ENCODE peak calls at places on chromosomes 3 and 15, in four cellular contexts. One of them, this sample, is unnamed.

GRCh38 chr3:24810881-24811280 is 316.2 kb upstream of the THRB start:
- DNase-seq in stomach: peak; percentile 38
- DNase-seq in ovary: no peak
- DNase-seq in heart left ventricle: no peak
- DNase-seq in this sample: no peak

GRCh38 chr15:41904487-41905359 is 10.9 kb upstream of the SPTBN5 start:
- DNase-seq in stomach: peak; percentile 67
- DNase-seq in ovary: peak; percentile 65
- DNase-seq in heart left ventricle: peak; percentile 63
- DNase-seq in this sample: no peak

GRCh38 chr3:96361241-96361640 is 453.2 kb upstream of the EPHA6 start:
- DNase-seq in stomach: no peak
- DNase-seq in ovary: no peak
- DNase-seq in heart left ventricle: no peak
- DNase-seq in this sample: no peak

GRCh38 chr3:63442918-63443317 is 164.8 kb downstream of the SYNPR start:
- DNase-seq in stomach: no peak
- DNase-seq in ovary: no peak
- DNase-seq in heart left ventricle: no peak
- DNase-seq in this sample: no peak

GRCh38 chr3:132726341-132726823 is 4.2 kb upstream of the NPHP3 start:
- DNase-seq in stomach: no peak
- DNase-seq in ovary: no peak
- DNase-seq in heart left ventricle: no peak
- DNase-seq in this sample: no peak

GRCh38 chr3:123104550-123104949 is 37.7 kb downstream of the PDIA5 start:
- DNase-seq in stomach: no peak
- DNase-seq in ovary: no peak
- DNase-seq in heart left ventricle: peak; percentile 49
- DNase-seq in this sample: no peak

GRCh38 chr3:57283366-57283765 is 9.1 kb downstream of the ASB14 start:
- DNase-seq in stomach: no peak
- DNase-seq in ovary: no peak
- DNase-seq in heart left ventricle: no peak
- DNase-seq in this sample: no peak

GRCh38 chr3:186219211-186219638 is 110.3 kb upstream of the ETV5 start:
- DNase-seq in stomach: no peak
- DNase-seq in ovary: no peak
- DNase-seq in heart left ventricle: peak; percentile 55
- DNase-seq in this sample: no peak

GRCh38 chr3:151044706-151045105 is 40.8 kb upstream of the MED12L start:
- DNase-seq in stomach: no peak
- DNase-seq in ovary: no peak
- DNase-seq in heart left ventricle: no peak
- DNase-seq in this sample: no peak

GRCh38 chr3:72661115-72661457 is 187.2 kb downstream of the SHQ1 start:
- DNase-seq in stomach: peak; percentile 86
- DNase-seq in ovary: no peak
- DNase-seq in heart left ventricle: peak; percentile 84
- DNase-seq in this sample: peak; percentile 81

GRCh38 chr3:39812537-39812936 is 3.1 kb downstream of the MYRIP start:
- DNase-seq in stomach: peak; percentile 47
- DNase-seq in ovary: no peak
- DNase-seq in heart left ventricle: no peak
- DNase-seq in this sample: no peak

GRCh38 chr3:156474560-156475389 is 80.1 kb downstream of the SSR3 start:
- DNase-seq in stomach: no peak
- DNase-seq in ovary: no peak
- DNase-seq in heart left ventricle: no peak
- DNase-seq in this sample: no peak

GRCh38 chr15:31212956-31213694 is 111.6 kb upstream of the TRPM1 start:
- DNase-seq in stomach: no peak
- DNase-seq in ovary: no peak
- DNase-seq in heart left ventricle: no peak
- DNase-seq in this sample: no peak

GRCh38 chr15:29792426-29793159 is 29.7 kb downstream of the TJP1 start:
- DNase-seq in stomach: no peak
- DNase-seq in ovary: no peak
- DNase-seq in heart left ventricle: no peak
- DNase-seq in this sample: no peak

GRCh38 chr15:85865070-85865684 is 70.5 kb upstream of the KLHL25 start:
- DNase-seq in stomach: no peak
- DNase-seq in ovary: no peak
- DNase-seq in heart left ventricle: no peak
- DNase-seq in this sample: peak; percentile 59

GRCh38 chr3:129656659-129657247 is 50.3 kb upstream of the PLXND1 start:
- DNase-seq in stomach: no peak
- DNase-seq in ovary: no peak
- DNase-seq in heart left ventricle: no peak
- DNase-seq in this sample: no peak

GRCh38 chr15:72342385-72342784 is 22.4 kb upstream of the CELF6 start:
- DNase-seq in stomach: peak; percentile 32
- DNase-seq in ovary: no peak
- DNase-seq in heart left ventricle: no peak
- DNase-seq in this sample: no peak

GRCh38 chr3:10366681-10367101 is 45.8 kb upstream of the SEC13 start:
- DNase-seq in stomach: no peak
- DNase-seq in ovary: no peak
- DNase-seq in heart left ventricle: no peak
- DNase-seq in this sample: no peak

GRCh38 chr3:63613561-63613960 is 38.9 kb upstream of the SNTN start:
- DNase-seq in stomach: no peak
- DNase-seq in ovary: no peak
- DNase-seq in heart left ventricle: no peak
- DNase-seq in this sample: no peak

GRCh38 chr3:38836561-38836960 is 20.5 kb upstream of the SCN10A start:
- DNase-seq in stomach: no peak
- DNase-seq in ovary: no peak
- DNase-seq in heart left ventricle: no peak
- DNase-seq in this sample: no peak

GRCh38 chr3:136336329-136337100 is 86.4 kb downstream of the PCCB start:
- DNase-seq in stomach: no peak
- DNase-seq in ovary: no peak
- DNase-seq in heart left ventricle: no peak
- DNase-seq in this sample: no peak

GRCh38 chr15:92772626-92773244 is 117.2 kb upstream of the FAM174B start:
- DNase-seq in stomach: no peak
- DNase-seq in ovary: no peak
- DNase-seq in heart left ventricle: no peak
- DNase-seq in this sample: no peak

GRCh38 chr3:154486949-154487348 is 57.0 kb upstream of the GPR149 start:
- DNase-seq in stomach: no peak
- DNase-seq in ovary: no peak
- DNase-seq in heart left ventricle: no peak
- DNase-seq in this sample: no peak

GRCh38 chr3:148975277-148975676 is 16.1 kb upstream of the GYG1 start:
- DNase-seq in stomach: no peak
- DNase-seq in ovary: peak; percentile 32
- DNase-seq in heart left ventricle: peak; percentile 62
- DNase-seq in this sample: peak; percentile 45

GRCh38 chr3:30012941-30013543 is 593.4 kb upstream of the TGFBR2 start:
- DNase-seq in stomach: peak; percentile 81
- DNase-seq in ovary: peak; percentile 17
- DNase-seq in heart left ventricle: peak; percentile 58
- DNase-seq in this sample: no peak

GRCh38 chr3:53412953-53413352 is 65.6 kb upstream of the DCP1A start:
- DNase-seq in stomach: no peak
- DNase-seq in ovary: no peak
- DNase-seq in heart left ventricle: no peak
- DNase-seq in this sample: no peak

GRCh38 chr3:137737208-137737607 is 26.9 kb upstream of the SOX14 start:
- DNase-seq in stomach: no peak
- DNase-seq in ovary: no peak
- DNase-seq in heart left ventricle: no peak
- DNase-seq in this sample: no peak

GRCh38 chr15:72070817-72071447 is 47.0 kb downstream of the MYO9A start:
- DNase-seq in stomach: no peak
- DNase-seq in ovary: no peak
- DNase-seq in heart left ventricle: no peak
- DNase-seq in this sample: no peak

GRCh38 chr15:77402740-77403379 is 17.0 kb downstream of the PEAK1 start:
- DNase-seq in stomach: no peak
- DNase-seq in ovary: no peak
- DNase-seq in heart left ventricle: no peak
- DNase-seq in this sample: no peak

GRCh38 chr3:188052229-188052965 is 101.6 kb upstream of the LPP start:
- DNase-seq in stomach: peak; percentile 43
- DNase-seq in ovary: peak; percentile 95
- DNase-seq in heart left ventricle: peak; percentile 91
- DNase-seq in this sample: no peak

GRCh38 chr15:71790081-71790480 is 20.3 kb upstream of the NR2E3 start:
- DNase-seq in stomach: peak; percentile 24
- DNase-seq in ovary: no peak
- DNase-seq in heart left ventricle: no peak
- DNase-seq in this sample: no peak

GRCh38 chr15:67825880-67826716 is 789 bp downstream of the SKOR1 start:
- DNase-seq in stomach: no peak
- DNase-seq in ovary: no peak
- DNase-seq in heart left ventricle: no peak
- DNase-seq in this sample: no peak

GRCh38 chr15:92807971-92808571 is 92.1 kb upstream of the CHD2 start:
- DNase-seq in stomach: no peak
- DNase-seq in ovary: peak; percentile 32
- DNase-seq in heart left ventricle: no peak
- DNase-seq in this sample: no peak

GRCh38 chr3:108462899-108463298 is 47.5 kb downstream of the MYH15 start:
- DNase-seq in stomach: no peak
- DNase-seq in ovary: no peak
- DNase-seq in heart left ventricle: no peak
- DNase-seq in this sample: no peak

GRCh38 chr3:3015472-3016089 is 94.6 kb downstream of the IL5RA start:
- DNase-seq in stomach: no peak
- DNase-seq in ovary: no peak
- DNase-seq in heart left ventricle: no peak
- DNase-seq in this sample: no peak

GRCh38 chr3:138944136-138944658 is 2.7 kb downstream of the FOXL2 start:
- DNase-seq in stomach: no peak
- DNase-seq in ovary: no peak
- DNase-seq in heart left ventricle: no peak
- DNase-seq in this sample: no peak

GRCh38 chr3:179663093-179663492 is 10.3 kb downstream of the USP13 start:
- DNase-seq in stomach: no peak
- DNase-seq in ovary: no peak
- DNase-seq in heart left ventricle: no peak
- DNase-seq in this sample: no peak

GRCh38 chr3:179661777-179662176 is 8.9 kb downstream of the USP13 start:
- DNase-seq in stomach: no peak
- DNase-seq in ovary: no peak
- DNase-seq in heart left ventricle: no peak
- DNase-seq in this sample: no peak

GRCh38 chr3:179668429-179668828 is 15.6 kb downstream of the USP13 start:
- DNase-seq in stomach: no peak
- DNase-seq in ovary: no peak
- DNase-seq in heart left ventricle: no peak
- DNase-seq in this sample: no peak

GRCh38 chr3:179666436-179667035 is 13.7 kb downstream of the USP13 start:
- DNase-seq in stomach: peak; percentile 38
- DNase-seq in ovary: peak; percentile 59
- DNase-seq in heart left ventricle: peak; percentile 90
- DNase-seq in this sample: no peak

GRCh38 chr3:179666030-179666429 is 13.2 kb downstream of the USP13 start:
- DNase-seq in stomach: no peak
- DNase-seq in ovary: no peak
- DNase-seq in heart left ventricle: no peak
- DNase-seq in this sample: no peak
- TF ChIP-seq CTCF in stomach: no peak
- TF ChIP-seq CTCF in ovary: no peak
- TF ChIP-seq CTCF in heart left ventricle: no peak
- TF ChIP-seq CTCF in this sample: no peak

GRCh38 chr15:80591471-80591870 is 103.6 kb upstream of the ABHD17C start:
- DNase-seq in stomach: no peak
- DNase-seq in ovary: no peak
- DNase-seq in heart left ventricle: no peak
- DNase-seq in this sample: no peak
- H3K27ac ChIP-seq in stomach: no peak overlapping the region
- H3K27ac ChIP-seq in ovary: no peak overlapping the region
- H3K27ac ChIP-seq in heart left ventricle: no peak overlapping the region
- H3K27ac ChIP-seq in this sample: no peak overlapping the region

DNA sequence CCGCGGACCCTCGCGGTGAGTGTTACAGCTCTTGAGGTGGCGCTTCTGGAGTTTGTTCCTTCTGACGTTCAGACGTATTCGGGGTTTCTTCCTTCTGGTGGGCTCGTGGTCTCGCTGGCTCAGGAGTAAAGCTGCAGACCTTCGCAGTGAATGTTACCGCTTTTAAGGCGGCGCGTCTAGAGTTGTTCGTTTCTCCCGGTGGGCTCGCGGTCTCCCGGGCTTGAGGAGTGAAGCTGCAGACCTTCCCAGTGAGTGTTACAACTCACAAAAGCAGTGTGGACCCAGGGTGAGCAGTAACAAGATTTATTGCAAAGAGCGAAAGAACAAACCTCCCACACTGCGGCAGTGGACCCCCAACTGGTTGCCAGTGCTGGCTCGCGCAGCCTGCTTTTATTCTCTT is 177.1 kb downstream of the UACA start:
- DNase-seq in stomach: no peak
- DNase-seq in ovary: no peak
- DNase-seq in heart left ventricle: no peak
- DNase-seq in this sample: peak; percentile 26
- TF ChIP-seq POLR2A in stomach: no peak
- TF ChIP-seq POLR2A in ovary: no peak
- TF ChIP-seq POLR2A in heart left ventricle: no peak
- TF ChIP-seq POLR2A in this sample: no peak

DNA sequence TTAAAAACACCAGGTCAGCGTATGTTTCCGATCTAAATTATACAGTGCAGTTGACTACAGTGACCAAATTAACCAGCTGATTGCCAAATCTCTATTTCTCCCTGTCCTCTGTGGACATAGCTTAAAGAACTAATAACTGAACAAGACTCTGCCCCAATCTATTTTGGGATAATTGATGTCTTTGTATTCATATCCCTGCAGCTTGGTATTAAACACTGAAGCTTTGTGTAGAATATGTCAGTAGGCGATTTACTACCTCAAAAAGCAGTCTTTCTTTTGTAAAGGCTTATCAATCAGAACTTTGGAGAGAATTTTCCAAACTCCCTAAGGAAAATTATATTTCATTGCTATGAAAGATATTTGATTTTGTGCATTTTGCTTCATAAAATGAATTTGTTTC is 258.2 kb downstream of the SOX2 start:
- DNase-seq in stomach: no peak
- DNase-seq in ovary: no peak
- DNase-seq in heart left ventricle: no peak
- DNase-seq in this sample: no peak
- TF ChIP-seq CTCF in stomach: no peak
- TF ChIP-seq CTCF in ovary: no peak
- TF ChIP-seq CTCF in heart left ventricle: no peak
- TF ChIP-seq CTCF in this sample: no peak

GRCh38 chr3:111324645-111325044 is 217.4 kb upstream of the CD96 start:
- DNase-seq in stomach: no peak
- DNase-seq in ovary: no peak
- DNase-seq in heart left ventricle: no peak
- DNase-seq in this sample: no peak
- H3K27ac ChIP-seq in stomach: no peak overlapping the region
- H3K27ac ChIP-seq in ovary: no peak overlapping the region
- H3K27ac ChIP-seq in heart left ventricle: no peak overlapping the region
- H3K27ac ChIP-seq in this sample: no peak overlapping the region